ENCODE peak calls at places on chromosomes 3 and 15, in five cellular contexts. O, L, Q, K and W are unnamed samples.

GRCh38 chr3:180478695-180479094 is 123.3 kb upstream of the TTC14 start:
- DNase-seq in K (no peak), O (no peak), L (no peak), Q (no peak), W (no peak)

GRCh38 chr3:155208183-155208582 is 85.3 kb downstream of the STRIT1 start:
- DNase-seq in K (no peak), Q (no peak), O (no peak), L (no peak), W (no peak)

GRCh38 chr15:60528530-60528929 is 49.6 kb upstream of the ICE2 start:
- DNase-seq in L (no peak), Q (peak; percentile 11), O (no peak), K (no peak), W (peak; percentile 42)

GRCh38 chr15:57375827-57376694 is at the start of gene CGNL1:
- DNase-seq in K (peak; percentile 77), O (no peak), L (peak; percentile 77), Q (no peak), W (no peak)

GRCh38 chr3:112631257-112631656 is 9.7 kb downstream of the CCDC80 start:
- DNase-seq in Q (no peak), L (no peak), O (no peak), K (no peak), W (no peak)

GRCh38 chr3:41102053-41102556 is 97.2 kb upstream of the CTNNB1 start:
- DNase-seq in L (no peak), Q (no peak), O (no peak), K (peak; percentile 79), W (peak; percentile 89)

GRCh38 chr3:125585595-125586223 is 9.6 kb downstream of the OSBPL11 start:
- DNase-seq in K (peak; percentile 74), L (peak; percentile 65), O (peak; percentile 87), Q (peak; percentile 43), W (peak; percentile 37)

GRCh38 chr15:82100116-82100795 is 54.4 kb upstream of the MEX3B start:
- DNase-seq in L (no peak), Q (no peak), O (peak; percentile 50), K (no peak), W (no peak)

GRCh38 chr3:27712136-27713065 is 9.7 kb downstream of the EOMES start:
- DNase-seq in K (peak; percentile 89), Q (peak; percentile 50), L (peak; percentile 72), O (peak; percentile 81), W (peak; percentile 60)

GRCh38 chr3:13818919-13819318 is 61.0 kb downstream of the WNT7A start:
- DNase-seq in L (no peak), Q (no peak), O (no peak), K (no peak), W (no peak)

GRCh38 chr15:50676799-50677483 is 9.7 kb downstream of the TRPM7 start:
- DNase-seq in O (peak; percentile 9), L (no peak), Q (peak; percentile 54), K (peak; percentile 28), W (peak; percentile 32)

GRCh38 chr3:45915518-45916231 is 27.6 kb upstream of the CXCR6 start:
- DNase-seq in O (peak; percentile 66), L (no peak), K (peak; percentile 59), Q (peak; percentile 88), W (peak; percentile 93)

GRCh38 chr3:172658344-172659245 is 52.3 kb downstream of the NCEH1 start:
- DNase-seq in Q (peak; percentile 99), L (no peak), K (peak; percentile 29), O (peak; percentile 96), W (peak; percentile 73)

GRCh38 chr3:13122101-13123055 is 49.1 kb upstream of the IQSEC1 start:
- DNase-seq in O (no peak), Q (no peak), L (no peak), K (no peak), W (no peak)

GRCh38 chr15:70480196-70480856 is 283.0 kb downstream of the UACA start:
- DNase-seq in Q (no peak), K (no peak), L (no peak), O (no peak), W (no peak)

GRCh38 chr3:175207361-175207760 is 348.2 kb downstream of the NAALADL2 start:
- DNase-seq in O (peak; percentile 70), L (no peak), Q (peak; percentile 47), K (no peak), W (no peak)

GRCh38 chr3:194330579-194330978 is 20.5 kb downstream of the CPN2 start:
- DNase-seq in Q (peak; percentile 64), K (no peak), L (no peak), O (peak; percentile 87), W (peak; percentile 96)

GRCh38 chr3:26307805-26308204 is 314.8 kb upstream of the LRRC3B start:
- DNase-seq in L (no peak), Q (no peak), O (no peak), K (no peak), W (no peak)

GRCh38 chr15:72117448-72117697 is 577 bp downstream of the MYO9A start:
- DNase-seq in O (peak; percentile 83), Q (peak; percentile 67), L (peak; percentile 87), K (peak; percentile 85), W (peak; percentile 84)

GRCh38 chr3:49198161-49198560 is 26.8 kb downstream of the KLHDC8B start:
- DNase-seq in O (no peak), K (no peak), Q (no peak), L (no peak), W (no peak)

GRCh38 chr3:13621381-13622221 is 72.7 kb downstream of the FBLN2 start:
- DNase-seq in O (peak; percentile 9), K (no peak), L (no peak), Q (no peak), W (no peak)

GRCh38 chr3:128495435-128495970 is 2.5 kb upstream of the GATA2 start:
- DNase-seq in K (no peak), L (peak; percentile 45), Q (no peak), O (no peak), W (no peak)

GRCh38 chr3:128496019-128496601 is 3.1 kb upstream of the GATA2 start:
- DNase-seq in Q (no peak), O (no peak), K (no peak), L (peak; percentile 63), W (no peak)

GRCh38 chr3:128497305-128498126 is 4.5 kb upstream of the GATA2 start:
- DNase-seq in K (peak; percentile 81), Q (no peak), O (no peak), L (peak; percentile 97), W (no peak)

GRCh38 chr3:128498127-128498626 is 5.2 kb upstream of the GATA2 start:
- DNase-seq in Q (no peak), L (no peak), O (no peak), K (no peak), W (no peak)

GRCh38 chr3:128496602-128497304 is 3.8 kb upstream of the GATA2 start:
- DNase-seq in L (peak; percentile 67), K (no peak), O (no peak), Q (no peak), W (peak; percentile 16)
- TF ChIP-seq EZH2 in L (peak; percentile 100), K (peak; percentile 89), O (peak; percentile 99), Q (peak; percentile 97), W (no peak)

DNA sequence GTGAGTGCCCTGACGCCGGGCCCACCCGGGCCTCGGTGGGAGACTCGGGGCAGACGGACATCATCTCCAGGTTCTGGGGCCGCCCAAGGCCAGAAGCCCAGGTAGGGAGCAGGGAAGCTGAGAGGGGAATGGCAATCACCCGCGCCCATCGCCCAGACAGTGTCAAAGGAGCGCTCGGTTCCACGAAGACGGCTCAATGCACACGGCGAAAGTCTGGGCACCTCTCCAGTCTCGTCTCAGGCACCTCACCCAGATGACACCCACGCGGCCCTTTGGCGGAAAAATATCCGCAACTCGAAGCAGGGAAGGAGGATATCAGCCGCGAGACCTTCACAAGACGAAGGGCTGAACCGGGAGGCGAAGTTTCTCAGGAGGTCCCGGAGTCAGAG is 942 bp downstream of the IL17RD start:
- DNase-seq in Q (no peak), L (no peak), O (peak; percentile 40), K (peak; percentile 52), W (peak; percentile 35)
- TF ChIP-seq EZH2 in Q (no peak), L (no peak), O (peak; percentile 69), K (no peak), W (no peak)

GRCh38 chr3:147387550-147388394 is 18.6 kb downstream of the ZIC4 start:
- DNase-seq in L (peak; percentile 51), K (no peak), Q (no peak), O (no peak), W (no peak)

GRCh38 chr3:147390589-147391569 is 15.5 kb downstream of the ZIC4 start:
- DNase-seq in Q (no peak), O (no peak), K (no peak), L (peak; percentile 79), W (no peak)

GRCh38 chr3:147391726-147392082 is 14.6 kb downstream of the ZIC4 start:
- DNase-seq in Q (no peak), L (no peak), O (no peak), K (no peak), W (no peak)

GRCh38 chr3:147389265-147390175 is 16.8 kb downstream of the ZIC4 start:
- DNase-seq in L (no peak), Q (no peak), K (no peak), O (no peak), W (no peak)

DNA sequence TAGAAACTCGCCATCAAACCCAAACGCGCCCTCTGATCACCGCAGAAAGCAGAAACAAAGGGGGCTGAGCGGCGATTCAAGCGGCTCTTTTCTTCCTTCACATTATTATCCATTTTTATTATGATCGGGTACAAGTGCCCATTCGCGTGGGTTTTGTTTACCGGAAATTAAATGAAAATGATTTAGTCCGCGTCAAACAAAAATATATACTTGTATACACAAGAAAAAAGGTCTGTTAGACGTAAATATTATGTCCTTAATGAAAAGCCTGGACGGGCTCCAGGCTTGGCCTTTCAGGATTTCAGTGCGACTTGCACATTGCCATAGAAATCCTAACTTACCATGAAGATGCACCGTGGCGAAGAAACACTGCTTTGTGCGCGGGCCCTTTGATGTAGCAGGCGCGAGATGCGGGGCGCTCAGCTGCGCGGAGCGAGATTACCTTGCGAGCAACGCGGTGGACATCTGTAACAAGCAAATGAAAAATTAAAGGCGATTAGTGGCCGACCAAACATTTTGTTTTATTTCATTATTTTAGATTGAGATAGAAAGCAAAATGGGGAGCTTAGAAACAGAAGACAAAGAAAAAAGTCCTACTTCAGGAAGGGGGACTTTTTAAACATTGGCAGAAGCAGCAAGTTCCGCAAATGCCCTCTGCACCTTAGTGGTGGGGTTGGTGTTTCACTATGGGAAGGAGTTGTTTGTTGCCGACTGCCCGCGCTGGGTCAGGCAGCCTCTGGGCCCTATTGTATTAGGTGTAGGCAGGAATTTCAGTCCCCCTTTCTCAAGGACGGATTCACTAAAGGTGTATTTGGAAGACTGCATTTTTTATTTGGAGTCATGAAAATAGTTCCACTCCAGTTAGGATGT is 17.7 kb downstream of the ZIC4 start:
- DNase-seq in O (no peak), L (peak; percentile 60), K (no peak), Q (no peak), W (no peak)
- TF ChIP-seq EZH2 in O (peak; percentile 9), L (peak; percentile 83), K (peak; percentile 77), Q (no peak), W (no peak)

DNA sequence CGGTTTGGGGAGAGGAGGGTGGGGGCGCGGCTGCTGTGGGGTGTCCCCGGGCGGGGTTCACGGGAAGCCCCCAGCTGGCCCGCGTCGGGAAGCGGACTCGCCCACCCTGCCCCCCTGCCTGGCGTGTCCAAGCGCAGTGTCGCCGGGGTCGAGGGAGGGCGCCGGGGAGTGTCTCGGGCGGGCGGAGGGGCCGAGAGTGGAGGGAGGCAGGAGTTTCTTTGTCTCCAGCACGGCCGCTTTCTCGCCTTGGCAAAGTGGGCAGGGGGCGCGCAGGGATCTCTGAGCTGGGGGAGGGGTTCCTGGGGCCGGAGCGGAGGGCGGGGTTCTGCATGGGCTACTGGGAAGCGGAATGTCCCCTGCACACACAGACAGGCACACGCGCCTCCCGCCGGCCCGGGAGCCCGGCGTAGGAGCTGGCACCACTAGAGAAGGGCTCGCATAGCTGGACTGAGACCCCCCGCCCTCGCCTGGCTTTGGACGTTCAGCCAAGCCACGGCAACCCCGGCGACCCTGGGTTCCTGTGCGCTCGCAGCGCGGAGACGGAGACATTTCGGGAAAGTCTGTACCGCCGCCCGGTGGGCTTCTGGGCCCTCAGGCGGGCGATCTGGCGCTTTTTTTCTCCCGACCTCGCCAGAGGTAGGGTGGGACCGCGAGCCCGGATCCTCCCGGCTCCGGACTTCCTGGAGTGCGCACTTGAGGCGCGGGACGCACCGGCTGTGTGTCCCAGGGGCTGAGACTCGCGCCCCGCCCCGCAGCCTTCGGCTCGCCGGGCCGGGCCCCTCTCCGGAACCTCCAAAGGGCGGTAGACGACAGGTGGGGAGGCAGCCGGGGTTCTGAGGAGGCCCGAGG is 870 bp downstream of the ST8SIA2 start:
- DNase-seq in K (peak; percentile 36), Q (no peak), O (no peak), L (peak; percentile 77), W (no peak)
- TF ChIP-seq EZH2 in K (no peak), Q (peak; percentile 26), O (no peak), L (peak; percentile 43), W (no peak)